ENCODE peak calls at places on chromosomes 7 and 10, in five cellular contexts. M, G, B, R and U are unnamed samples.

GRCh38 chr7:92409357-92409756 is 37.9 kb upstream of the GATAD1 start:
- DNase-seq in M (no peak), R (no peak), G (no peak), B (no peak), U (no peak)

GRCh38 chr10:101182936-101183335 is 46.3 kb downstream of the LBX1 start:
- DNase-seq in M (no peak), R (no peak), B (no peak), G (no peak), U (no peak)

GRCh38 chr7:131556912-131557457 is 557 bp upstream of the PODXL start:
- DNase-seq in G (no peak), B (no peak), M (no peak), R (no peak), U (no peak)

GRCh38 chr10:57880441-57881301 is 387.0 kb downstream of the IPMK start:
- DNase-seq in G (no peak), B (no peak), R (no peak), M (no peak), U (no peak)

GRCh38 chr7:123749537-123749857 is 694 bp upstream of the WASL start:
- DNase-seq in G (peak), R (no peak), M (no peak), B (no peak), U (no peak)

GRCh38 chr7:124457841-124458240 is 307.8 kb downstream of the GPR37 start:
- DNase-seq in B (no peak), R (no peak), M (no peak), G (peak), U (no peak)

GRCh38 chr10:124364674-124365073 is 54.0 kb downstream of the OAT start:
- DNase-seq in G (no peak), R (no peak), M (no peak), B (no peak), U (no peak)

GRCh38 chr7:140079121-140079536 is 16.4 kb upstream of the PARP12 start:
- DNase-seq in M (no peak), B (no peak), R (no peak), G (peak), U (no peak)

GRCh38 chr7:75039166-75039565 is 34.4 kb downstream of the RCC1L start:
- DNase-seq in M (no peak), R (no peak), G (no peak), B (no peak), U (no peak)

GRCh38 chr10:72831696-72832355 is 61.7 kb upstream of the OIT3 start:
- DNase-seq in R (no peak), B (no peak), G (peak), M (no peak), U (no peak)

GRCh38 chr7:21945374-21946227 is at the start of gene CDCA7L:
- DNase-seq in B (peak), G (peak), M (no peak), R (peak), U (peak)

GRCh38 chr10:5538446-5538845 is 13.7 kb downstream of the CALML3 start:
- DNase-seq in R (no peak), B (peak), G (peak), M (peak), U (no peak)

DNA sequence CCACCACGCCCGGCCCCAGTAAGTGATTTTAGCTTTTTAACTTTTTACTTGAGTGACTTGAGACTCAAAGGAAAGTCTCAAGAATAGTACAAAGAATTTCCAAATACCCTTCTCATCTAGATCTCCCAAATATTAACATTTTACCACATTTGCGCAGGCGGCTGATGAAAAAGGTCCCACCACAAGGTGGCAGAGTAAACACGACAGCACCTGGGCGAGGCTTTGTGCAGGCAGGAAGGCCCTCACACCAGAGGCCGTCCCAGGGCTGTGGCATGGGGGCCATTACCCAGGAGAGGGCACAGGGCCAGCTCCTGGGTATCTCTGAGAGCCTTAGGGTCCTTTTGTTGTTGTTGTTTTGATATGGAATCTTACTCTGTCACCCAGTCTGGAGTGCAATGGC is 50.0 kb upstream of the WIPI2 start:
- DNase-seq in R (no peak), G (peak), B (peak), M (no peak), U (peak)
- TF ChIP-seq CTCF in R (peak), G (peak), B (no peak), M (peak), U (no peak)

GRCh38 chr10:70232859-70233108 is 445 bp downstream of the PPA1 start:
- DNase-seq in B (no peak), R (no peak), G (no peak), M (no peak), U (peak)

GRCh38 chr10:70233939-70234300 is 691 bp upstream of the PPA1 start:
- DNase-seq in M (no peak), B (no peak), G (no peak), R (no peak), U (no peak)

GRCh38 chr10:70234668-70235447 is 1.6 kb upstream of the PPA1 start:
- DNase-seq in B (no peak), G (peak), R (peak), M (peak), U (no peak)

GRCh38 chr10:70232155-70232858 is 922 bp downstream of the PPA1 start:
- DNase-seq in G (peak), B (peak), M (no peak), R (peak), U (peak)

GRCh38 chr10:70233109-70233938 is at the start of gene PPA1:
- DNase-seq in M (peak), B (peak), G (peak), R (peak), U (peak)
- TF ChIP-seq CTCF in M (peak), B (no peak), G (peak), R (peak), U (no peak)

GRCh38 chr7:47204709-47205108 is 377.2 kb downstream of the TNS3 start:
- DNase-seq in M (no peak), R (no peak), G (no peak), B (no peak), U (no peak)
- TF ChIP-seq CTCF in M (no peak), R (no peak), G (no peak), B (no peak), U (no peak)

GRCh38 chr10:114876169-114876568 is 54.6 kb downstream of the FHIP2A start:
- DNase-seq in M (no peak), B (no peak), R (no peak), G (no peak), U (no peak)
- TF ChIP-seq CTCF in M (no peak), B (no peak), R (no peak), G (no peak), U (no peak)

DNA sequence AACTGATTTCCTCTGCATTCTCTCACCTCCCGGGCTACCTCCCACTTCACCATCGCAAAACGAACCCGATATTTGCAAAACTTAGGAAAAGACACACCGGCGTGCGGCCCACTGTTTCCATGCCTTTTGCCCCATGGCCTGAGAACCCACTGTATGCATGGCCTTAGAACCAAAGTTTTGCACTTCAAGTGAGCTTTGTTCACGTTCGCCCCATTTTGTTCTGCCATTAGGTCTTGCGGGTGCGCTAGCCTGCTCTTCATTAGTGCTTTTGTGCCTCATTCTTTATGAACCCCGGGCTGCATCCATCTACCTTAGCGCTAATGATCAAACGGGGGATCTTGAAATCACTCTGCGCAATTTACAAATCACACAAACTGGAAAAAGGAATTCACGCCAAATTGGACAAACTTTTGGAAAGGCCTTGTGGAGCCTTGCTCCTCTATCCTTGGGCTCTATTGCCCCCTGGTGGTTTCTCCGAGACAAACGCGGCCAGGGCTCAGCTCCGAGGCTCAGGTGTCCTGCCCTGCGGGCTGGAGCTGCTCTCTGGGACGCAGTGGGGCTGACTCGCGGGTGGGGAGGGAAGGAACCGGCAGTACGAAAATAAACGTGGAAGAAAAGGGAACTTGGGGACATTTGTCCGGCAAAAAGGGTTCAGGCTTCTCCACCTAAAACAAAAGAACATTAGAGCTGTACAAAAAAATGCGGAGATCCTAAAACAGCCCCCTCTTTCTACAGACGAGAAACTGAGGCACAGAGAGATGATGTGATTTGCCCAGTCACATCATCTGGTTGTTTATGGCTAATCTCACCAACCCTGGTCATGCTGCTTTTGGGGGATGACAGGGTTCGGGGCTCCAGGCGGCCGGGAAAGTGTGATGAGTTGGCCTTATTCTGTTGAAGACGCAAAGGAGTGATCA is 300.4 kb upstream of the NFE2L3 start:
- DNase-seq in G (peak), B (peak), M (no peak), R (peak), U (no peak)
- TF ChIP-seq CTCF in G (peak), B (no peak), M (peak), R (peak), U (peak)